ENCODE peak calls at places on chromosomes 7 and 10, in eight cellular contexts. One of them, this sample, is unnamed.

GRCh38 chr7:151968357-151968756 is 12.1 kb downstream of the GALNTL5 start:
- DNase-seq in kidney tubule cell: no peak
- DNase-seq in central memory CD4-positive, alpha-beta T cell: no peak
- DNase-seq in GM12865: no peak
- DNase-seq in astrocyte: no peak
- DNase-seq in amniotic stem cell: no peak
- DNase-seq in left colon: no peak
- DNase-seq in T-helper 9 cell: no peak
- DNase-seq in this sample: no peak

GRCh38 chr7:95686109-95686508 is 86.2 kb upstream of the DYNC1I1 start:
- DNase-seq in kidney tubule cell: peak
- DNase-seq in central memory CD4-positive, alpha-beta T cell: no peak
- DNase-seq in GM12865: peak
- DNase-seq in astrocyte: peak
- DNase-seq in amniotic stem cell: no peak
- DNase-seq in left colon: peak
- DNase-seq in T-helper 9 cell: no peak
- DNase-seq in this sample: peak

GRCh38 chr10:119651514-119652327 is 541 bp downstream of the BAG3 start:
- DNase-seq in kidney tubule cell: no peak
- DNase-seq in central memory CD4-positive, alpha-beta T cell: no peak
- DNase-seq in GM12865: no peak
- DNase-seq in astrocyte: no peak
- DNase-seq in amniotic stem cell: no peak
- DNase-seq in left colon: peak
- DNase-seq in T-helper 9 cell: peak
- DNase-seq in this sample: no peak

GRCh38 chr10:6782378-6782777 is 202.3 kb upstream of the PRKCQ start:
- DNase-seq in kidney tubule cell: no peak
- DNase-seq in central memory CD4-positive, alpha-beta T cell: no peak
- DNase-seq in GM12865: no peak
- DNase-seq in astrocyte: no peak
- DNase-seq in amniotic stem cell: no peak
- DNase-seq in left colon: no peak
- DNase-seq in T-helper 9 cell: no peak
- DNase-seq in this sample: no peak

GRCh38 chr7:40836218-40836617 is 701.4 kb downstream of the SUGCT start:
- DNase-seq in kidney tubule cell: peak
- DNase-seq in central memory CD4-positive, alpha-beta T cell: no peak
- DNase-seq in GM12865: no peak
- DNase-seq in astrocyte: no peak
- DNase-seq in amniotic stem cell: no peak
- DNase-seq in left colon: no peak
- DNase-seq in T-helper 9 cell: no peak
- DNase-seq in this sample: no peak

GRCh38 chr10:94403034-94403822 is 887 bp downstream of the TBC1D12 start:
- DNase-seq in kidney tubule cell: peak
- DNase-seq in central memory CD4-positive, alpha-beta T cell: no peak
- DNase-seq in GM12865: peak
- DNase-seq in astrocyte: peak
- DNase-seq in amniotic stem cell: peak
- DNase-seq in left colon: peak
- DNase-seq in T-helper 9 cell: no peak
- DNase-seq in this sample: peak

GRCh38 chr10:1168763-1169162 is 112.6 kb downstream of the WDR37 start:
- DNase-seq in kidney tubule cell: no peak
- DNase-seq in central memory CD4-positive, alpha-beta T cell: no peak
- DNase-seq in GM12865: no peak
- DNase-seq in astrocyte: no peak
- DNase-seq in amniotic stem cell: no peak
- DNase-seq in left colon: no peak
- DNase-seq in T-helper 9 cell: no peak
- DNase-seq in this sample: no peak

GRCh38 chr7:668139-668871 is 58.2 kb upstream of the DNAAF5 start:
- DNase-seq in kidney tubule cell: no peak
- DNase-seq in central memory CD4-positive, alpha-beta T cell: no peak
- DNase-seq in GM12865: no peak
- DNase-seq in astrocyte: peak
- DNase-seq in amniotic stem cell: no peak
- DNase-seq in left colon: peak
- DNase-seq in T-helper 9 cell: no peak
- DNase-seq in this sample: peak

GRCh38 chr7:143199040-143199439 is 15.8 kb downstream of the TAS2R39 start:
- DNase-seq in kidney tubule cell: peak
- DNase-seq in central memory CD4-positive, alpha-beta T cell: no peak
- DNase-seq in GM12865: peak
- DNase-seq in astrocyte: no peak
- DNase-seq in amniotic stem cell: no peak
- DNase-seq in left colon: no peak
- DNase-seq in T-helper 9 cell: no peak
- DNase-seq in this sample: no peak

GRCh38 chr10:73644015-73644743 is 2.9 kb upstream of the MYOZ1 start:
- DNase-seq in kidney tubule cell: peak
- DNase-seq in central memory CD4-positive, alpha-beta T cell: peak
- DNase-seq in GM12865: peak
- DNase-seq in astrocyte: no peak
- DNase-seq in amniotic stem cell: peak
- DNase-seq in left colon: peak
- DNase-seq in T-helper 9 cell: peak
- DNase-seq in this sample: peak

GRCh38 chr7:47500103-47500563 is 81.8 kb downstream of the TNS3 start:
- DNase-seq in kidney tubule cell: peak
- DNase-seq in central memory CD4-positive, alpha-beta T cell: no peak
- DNase-seq in GM12865: no peak
- DNase-seq in astrocyte: no peak
- DNase-seq in amniotic stem cell: no peak
- DNase-seq in left colon: peak
- DNase-seq in T-helper 9 cell: no peak
- DNase-seq in this sample: no peak

GRCh38 chr7:36728143-36728542 is 3.8 kb upstream of the AOAH start:
- DNase-seq in kidney tubule cell: no peak
- DNase-seq in central memory CD4-positive, alpha-beta T cell: no peak
- DNase-seq in GM12865: no peak
- DNase-seq in astrocyte: no peak
- DNase-seq in amniotic stem cell: no peak
- DNase-seq in left colon: no peak
- DNase-seq in T-helper 9 cell: no peak
- DNase-seq in this sample: no peak

GRCh38 chr10:97708976-97709745 is 4.4 kb upstream of the MARVELD1 start:
- DNase-seq in kidney tubule cell: peak
- DNase-seq in central memory CD4-positive, alpha-beta T cell: peak
- DNase-seq in GM12865: peak
- DNase-seq in astrocyte: peak
- DNase-seq in amniotic stem cell: peak
- DNase-seq in left colon: peak
- DNase-seq in T-helper 9 cell: peak
- DNase-seq in this sample: peak

GRCh38 chr7:471191-471865 is 48.3 kb downstream of the PDGFA start:
- DNase-seq in kidney tubule cell: no peak
- DNase-seq in central memory CD4-positive, alpha-beta T cell: no peak
- DNase-seq in GM12865: no peak
- DNase-seq in astrocyte: no peak
- DNase-seq in amniotic stem cell: no peak
- DNase-seq in left colon: no peak
- DNase-seq in T-helper 9 cell: no peak
- DNase-seq in this sample: no peak

GRCh38 chr7:157651366-157652160 is 314.8 kb downstream of the DNAJB6 start:
- DNase-seq in kidney tubule cell: no peak
- DNase-seq in central memory CD4-positive, alpha-beta T cell: no peak
- DNase-seq in GM12865: no peak
- DNase-seq in astrocyte: no peak
- DNase-seq in amniotic stem cell: no peak
- DNase-seq in left colon: no peak
- DNase-seq in T-helper 9 cell: no peak
- DNase-seq in this sample: no peak

GRCh38 chr7:12929416-12930140 is 242.1 kb downstream of the ARL4A start:
- DNase-seq in kidney tubule cell: peak
- DNase-seq in central memory CD4-positive, alpha-beta T cell: no peak
- DNase-seq in GM12865: no peak
- DNase-seq in astrocyte: peak
- DNase-seq in amniotic stem cell: no peak
- DNase-seq in left colon: no peak
- DNase-seq in T-helper 9 cell: no peak
- DNase-seq in this sample: no peak

GRCh38 chr10:7551891-7552731 is 114.7 kb downstream of the ITIH5 start:
- DNase-seq in kidney tubule cell: no peak
- DNase-seq in central memory CD4-positive, alpha-beta T cell: no peak
- DNase-seq in GM12865: no peak
- DNase-seq in astrocyte: no peak
- DNase-seq in amniotic stem cell: no peak
- DNase-seq in left colon: no peak
- DNase-seq in T-helper 9 cell: no peak
- DNase-seq in this sample: no peak